ENCODE peak calls at places on chromosomes 4 and X, in five cellular contexts. One of them, this sample, is unnamed.

GRCh38 chr4:115272185-115272584 is 158.8 kb upstream of the NDST4 start:
- DNase-seq in right cardiac atrium: no peak
- DNase-seq in CD8-positive, alpha-beta memory T cell: no peak
- DNase-seq in suprapubic skin: no peak
- DNase-seq in tibial nerve: no peak
- DNase-seq in this sample: no peak

GRCh38 chr4:74675673-74676279 is 118.5 kb downstream of the BTC start:
- DNase-seq in right cardiac atrium: no peak
- DNase-seq in CD8-positive, alpha-beta memory T cell: peak
- DNase-seq in suprapubic skin: no peak
- DNase-seq in tibial nerve: peak
- DNase-seq in this sample: no peak

GRCh38 chr4:122827899-122828601 is 1.4 kb downstream of the FGF2 start:
- DNase-seq in right cardiac atrium: peak
- DNase-seq in CD8-positive, alpha-beta memory T cell: peak
- DNase-seq in suprapubic skin: peak
- DNase-seq in tibial nerve: peak
- DNase-seq in this sample: no peak

GRCh38 chr4:147325566-147325965 is 155.3 kb upstream of the EDNRA start:
- DNase-seq in right cardiac atrium: no peak
- DNase-seq in CD8-positive, alpha-beta memory T cell: no peak
- DNase-seq in suprapubic skin: no peak
- DNase-seq in tibial nerve: no peak
- DNase-seq in this sample: no peak

GRCh38 chr4:152522245-152522644 is 13.6 kb downstream of the FBXW7 start:
- DNase-seq in right cardiac atrium: no peak
- DNase-seq in CD8-positive, alpha-beta memory T cell: no peak
- DNase-seq in suprapubic skin: no peak
- DNase-seq in tibial nerve: no peak
- DNase-seq in this sample: no peak

GRCh38 chr4:78684196-78685079 is 91.7 kb upstream of the BMP2K start:
- DNase-seq in right cardiac atrium: no peak
- DNase-seq in CD8-positive, alpha-beta memory T cell: no peak
- DNase-seq in suprapubic skin: no peak
- DNase-seq in tibial nerve: no peak
- DNase-seq in this sample: no peak

GRCh38 chr4:25252230-25253071 is 18.6 kb downstream of the PI4K2B start:
- DNase-seq in right cardiac atrium: no peak
- DNase-seq in CD8-positive, alpha-beta memory T cell: no peak
- DNase-seq in suprapubic skin: no peak
- DNase-seq in tibial nerve: no peak
- DNase-seq in this sample: no peak

GRCh38 chr4:125042031-125042430 is 272.7 kb upstream of the FAT4 start:
- DNase-seq in right cardiac atrium: no peak
- DNase-seq in CD8-positive, alpha-beta memory T cell: no peak
- DNase-seq in suprapubic skin: no peak
- DNase-seq in tibial nerve: no peak
- DNase-seq in this sample: no peak

GRCh38 chr4:167183036-167183435 is 51.3 kb downstream of the SPOCK3 start:
- DNase-seq in right cardiac atrium: no peak
- DNase-seq in CD8-positive, alpha-beta memory T cell: no peak
- DNase-seq in suprapubic skin: no peak
- DNase-seq in tibial nerve: no peak
- DNase-seq in this sample: no peak

GRCh38 chr4:124433044-124433443 is 279.5 kb downstream of the ANKRD50 start:
- DNase-seq in right cardiac atrium: no peak
- DNase-seq in CD8-positive, alpha-beta memory T cell: no peak
- DNase-seq in suprapubic skin: no peak
- DNase-seq in tibial nerve: no peak
- DNase-seq in this sample: no peak

GRCh38 chrX:111010151-111010550 is 85.8 kb upstream of the PAK3 start:
- DNase-seq in right cardiac atrium: no peak
- DNase-seq in CD8-positive, alpha-beta memory T cell: no peak
- DNase-seq in suprapubic skin: no peak
- DNase-seq in tibial nerve: no peak
- DNase-seq in this sample: no peak

GRCh38 chr4:88242144-88242543 is 42.2 kb downstream of the PPM1K start:
- DNase-seq in right cardiac atrium: no peak
- DNase-seq in CD8-positive, alpha-beta memory T cell: no peak
- DNase-seq in suprapubic skin: no peak
- DNase-seq in tibial nerve: no peak
- DNase-seq in this sample: no peak

GRCh38 chrX:117743469-117744251 is 372.9 kb downstream of the KLHL13 start:
- DNase-seq in right cardiac atrium: no peak
- DNase-seq in CD8-positive, alpha-beta memory T cell: no peak
- DNase-seq in suprapubic skin: no peak
- DNase-seq in tibial nerve: no peak
- DNase-seq in this sample: no peak

GRCh38 chr4:1041147-1041935 is 29.9 kb downstream of the FGFRL1 start:
- DNase-seq in right cardiac atrium: peak
- DNase-seq in CD8-positive, alpha-beta memory T cell: no peak
- DNase-seq in suprapubic skin: no peak
- DNase-seq in tibial nerve: no peak
- DNase-seq in this sample: no peak

GRCh38 chrX:9995855-9996339 is 28.7 kb downstream of the CLDN34 start:
- DNase-seq in right cardiac atrium: peak
- DNase-seq in CD8-positive, alpha-beta memory T cell: peak
- DNase-seq in suprapubic skin: peak
- DNase-seq in tibial nerve: peak
- DNase-seq in this sample: peak

GRCh38 chr4:11428701-11429571 is at the start of gene HS3ST1:
- DNase-seq in right cardiac atrium: peak
- DNase-seq in CD8-positive, alpha-beta memory T cell: peak
- DNase-seq in suprapubic skin: peak
- DNase-seq in tibial nerve: peak
- DNase-seq in this sample: peak

GRCh38 chrX:69503228-69503834 is 795 bp upstream of the NALF2 start:
- DNase-seq in right cardiac atrium: no peak
- DNase-seq in CD8-positive, alpha-beta memory T cell: no peak
- DNase-seq in suprapubic skin: no peak
- DNase-seq in tibial nerve: no peak
- DNase-seq in this sample: peak

GRCh38 chrX:69501433-69501832 is 2.7 kb upstream of the NALF2 start:
- DNase-seq in right cardiac atrium: peak
- DNase-seq in CD8-positive, alpha-beta memory T cell: no peak
- DNase-seq in suprapubic skin: no peak
- DNase-seq in tibial nerve: no peak
- DNase-seq in this sample: no peak

GRCh38 chrX:69504626-69505612 is 793 bp downstream of the NALF2 start:
- DNase-seq in right cardiac atrium: no peak
- DNase-seq in CD8-positive, alpha-beta memory T cell: no peak
- DNase-seq in suprapubic skin: no peak
- DNase-seq in tibial nerve: no peak
- DNase-seq in this sample: no peak

GRCh38 chrX:69505772-69506616 is 1.9 kb downstream of the NALF2 start:
- DNase-seq in right cardiac atrium: peak
- DNase-seq in CD8-positive, alpha-beta memory T cell: no peak
- DNase-seq in suprapubic skin: no peak
- DNase-seq in tibial nerve: no peak
- DNase-seq in this sample: no peak

DNA sequence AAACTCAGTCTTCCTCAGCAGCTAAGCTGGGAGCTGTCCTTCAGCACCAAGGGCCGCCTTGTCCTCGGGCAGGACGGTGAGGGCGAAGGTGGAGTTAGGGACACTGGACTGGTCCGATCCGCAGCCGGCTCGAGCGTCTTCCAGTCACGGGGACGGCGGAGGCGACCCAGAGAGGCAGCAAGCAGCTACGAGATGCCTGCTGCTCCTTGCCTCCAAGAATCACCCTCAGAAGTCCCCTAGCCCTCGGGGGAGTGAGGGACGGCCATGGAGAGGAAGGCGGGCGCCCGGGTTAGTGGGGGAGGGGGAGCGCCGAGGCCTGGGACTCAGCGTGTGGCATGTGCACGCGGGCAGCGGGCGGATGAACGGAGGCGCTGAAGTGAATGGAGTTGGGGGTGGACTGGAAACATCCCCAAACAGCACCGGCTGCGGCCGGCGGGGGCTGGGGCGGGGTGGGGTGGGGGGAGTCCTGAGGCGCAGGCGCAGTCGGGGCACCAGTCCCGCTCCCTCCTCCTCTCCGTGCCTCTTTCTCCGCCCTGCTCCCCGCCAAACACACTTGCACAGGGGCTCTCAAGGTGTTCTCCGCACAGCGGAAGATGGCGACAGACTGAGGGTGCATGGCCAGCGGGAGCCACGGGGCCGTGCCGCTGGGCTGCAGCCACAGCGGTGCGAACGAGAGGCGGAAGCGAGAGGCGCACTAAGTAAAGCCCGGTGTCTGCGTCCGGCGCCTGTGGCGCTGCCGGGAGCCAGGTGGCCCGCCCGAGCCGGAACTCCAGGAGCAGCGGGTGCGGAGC is at the start of gene NALF2:
- DNase-seq in right cardiac atrium: peak
- DNase-seq in CD8-positive, alpha-beta memory T cell: no peak
- DNase-seq in suprapubic skin: no peak
- DNase-seq in tibial nerve: peak
- DNase-seq in this sample: peak
- H3K27ac ChIP-seq in right cardiac atrium: peak
- H3K27ac ChIP-seq in CD8-positive, alpha-beta memory T cell: no peak
- H3K27ac ChIP-seq in suprapubic skin: no peak
- H3K27ac ChIP-seq in tibial nerve: no peak
- H3K27ac ChIP-seq in this sample: peak

GRCh38 chr4:22573198-22573597 is 57.3 kb upstream of the ADGRA3 start:
- DNase-seq in right cardiac atrium: peak
- DNase-seq in CD8-positive, alpha-beta memory T cell: no peak
- DNase-seq in suprapubic skin: no peak
- DNase-seq in tibial nerve: peak
- DNase-seq in this sample: peak
- H3K27ac ChIP-seq in right cardiac atrium: no peak
- H3K27ac ChIP-seq in CD8-positive, alpha-beta memory T cell: no peak
- H3K27ac ChIP-seq in suprapubic skin: no peak
- H3K27ac ChIP-seq in tibial nerve: no peak
- H3K27ac ChIP-seq in this sample: no peak

DNA sequence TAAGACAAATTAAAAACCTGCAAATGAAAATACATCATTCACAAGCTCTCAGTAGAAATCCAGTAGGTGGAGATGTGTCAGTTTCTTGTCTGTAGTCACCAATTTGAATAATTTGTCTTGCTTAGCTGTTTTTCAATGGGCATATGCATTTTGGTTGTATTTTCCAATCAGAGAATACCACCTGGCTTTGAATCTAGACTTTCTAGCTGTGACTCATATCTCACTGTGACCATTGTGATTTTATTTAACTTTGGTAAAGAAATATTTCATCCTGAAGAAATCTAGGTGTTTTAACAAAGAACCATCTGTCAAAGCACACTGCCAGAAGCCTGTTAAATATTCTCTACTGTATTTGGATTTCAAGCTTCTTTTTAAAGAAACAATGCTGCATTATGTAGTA is 1650.6 kb upstream of the IGFBP7 start:
- DNase-seq in right cardiac atrium: no peak
- DNase-seq in CD8-positive, alpha-beta memory T cell: no peak
- DNase-seq in suprapubic skin: no peak
- DNase-seq in tibial nerve: no peak
- DNase-seq in this sample: no peak
- H3K27ac ChIP-seq in right cardiac atrium: no peak
- H3K27ac ChIP-seq in CD8-positive, alpha-beta memory T cell: no peak
- H3K27ac ChIP-seq in suprapubic skin: no peak
- H3K27ac ChIP-seq in tibial nerve: no peak
- H3K27ac ChIP-seq in this sample: no peak

GRCh38 chr4:43410636-43411035 is 518.1 kb downstream of the GRXCR1 start:
- DNase-seq in right cardiac atrium: no peak
- DNase-seq in CD8-positive, alpha-beta memory T cell: no peak
- DNase-seq in suprapubic skin: no peak
- DNase-seq in tibial nerve: no peak
- DNase-seq in this sample: no peak
- H3K27ac ChIP-seq in right cardiac atrium: no peak
- H3K27ac ChIP-seq in CD8-positive, alpha-beta memory T cell: no peak
- H3K27ac ChIP-seq in suprapubic skin: no peak
- H3K27ac ChIP-seq in tibial nerve: no peak
- H3K27ac ChIP-seq in this sample: no peak

DNA sequence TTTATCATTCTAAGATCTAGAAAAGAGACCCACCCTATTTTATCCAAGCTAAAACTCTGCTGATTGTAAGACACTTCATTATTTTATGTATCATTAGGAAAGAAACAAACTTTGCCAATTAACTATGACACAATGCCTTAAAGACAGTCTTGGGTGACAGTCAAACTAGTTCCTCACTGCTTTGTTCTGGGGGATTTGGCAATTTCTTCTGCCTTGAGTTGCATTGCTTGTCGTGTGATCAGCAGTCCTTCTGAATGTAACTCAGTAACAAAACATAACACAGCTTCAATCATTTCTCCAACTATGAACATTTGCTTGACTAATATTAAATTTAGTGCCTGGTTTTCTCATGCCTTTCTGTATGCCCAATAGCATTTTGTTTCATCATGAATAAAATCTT is 577.9 kb upstream of the DIPK2B start:
- DNase-seq in right cardiac atrium: no peak
- DNase-seq in CD8-positive, alpha-beta memory T cell: no peak
- DNase-seq in suprapubic skin: no peak
- DNase-seq in tibial nerve: no peak
- DNase-seq in this sample: no peak
- H3K27ac ChIP-seq in right cardiac atrium: no peak
- H3K27ac ChIP-seq in CD8-positive, alpha-beta memory T cell: no peak
- H3K27ac ChIP-seq in suprapubic skin: peak
- H3K27ac ChIP-seq in tibial nerve: no peak
- H3K27ac ChIP-seq in this sample: no peak

GRCh38 chrX:150577174-150577573 is 8.8 kb downstream of the MTM1 start:
- DNase-seq in right cardiac atrium: no peak
- DNase-seq in CD8-positive, alpha-beta memory T cell: no peak
- DNase-seq in suprapubic skin: no peak
- DNase-seq in tibial nerve: no peak
- DNase-seq in this sample: no peak
- H3K27ac ChIP-seq in right cardiac atrium: no peak
- H3K27ac ChIP-seq in CD8-positive, alpha-beta memory T cell: no peak
- H3K27ac ChIP-seq in suprapubic skin: no peak
- H3K27ac ChIP-seq in tibial nerve: no peak
- H3K27ac ChIP-seq in this sample: no peak

DNA sequence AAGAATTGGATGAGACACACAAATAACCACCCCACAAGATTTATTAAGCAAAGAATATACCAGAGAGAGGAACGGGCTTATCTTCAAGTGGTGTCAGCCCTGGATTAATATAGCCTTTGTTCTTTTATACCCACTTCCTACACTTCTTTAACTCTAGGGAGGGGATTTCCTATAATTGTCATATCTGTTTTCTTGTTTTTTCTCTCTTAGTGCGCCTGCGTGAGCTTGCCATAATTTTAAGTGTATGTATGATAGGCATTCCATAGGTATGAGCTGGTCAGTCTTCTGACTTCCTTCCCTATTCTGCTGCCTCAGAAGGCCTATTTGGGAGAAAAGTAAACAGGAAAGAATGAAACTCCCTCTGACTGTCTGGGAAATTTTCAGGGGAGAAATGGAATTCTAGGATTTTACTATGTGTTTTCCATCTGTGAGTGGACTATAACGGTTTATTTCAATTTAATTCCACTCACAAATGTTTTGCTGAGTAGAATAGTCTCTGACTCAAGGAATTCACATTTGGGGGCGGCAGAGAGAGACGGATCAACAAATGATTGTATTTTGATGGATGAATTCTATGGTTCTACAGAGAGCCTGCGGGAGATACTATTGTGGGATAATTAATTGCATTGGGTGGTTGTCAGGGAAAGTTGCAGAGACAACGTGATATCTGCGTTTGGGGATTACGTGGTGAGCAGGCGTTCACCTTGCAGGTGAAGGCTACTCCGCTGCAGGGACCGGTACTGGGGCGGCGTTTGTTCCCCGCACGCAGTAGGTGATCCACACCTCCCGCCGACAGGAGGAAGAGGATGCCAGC is 626 bp upstream of the CEP135 start:
- DNase-seq in right cardiac atrium: no peak
- DNase-seq in CD8-positive, alpha-beta memory T cell: peak
- DNase-seq in suprapubic skin: no peak
- DNase-seq in tibial nerve: peak
- DNase-seq in this sample: no peak
- H3K27ac ChIP-seq in right cardiac atrium: peak
- H3K27ac ChIP-seq in CD8-positive, alpha-beta memory T cell: peak
- H3K27ac ChIP-seq in suprapubic skin: peak
- H3K27ac ChIP-seq in tibial nerve: peak
- H3K27ac ChIP-seq in this sample: peak